ENCODE peak calls at places on chromosomes 13 and 19, in eight cellular contexts. G is astrocyte of the spinal cord; R is ovary; A is osteoblast; L is fibroblast of lung; V is neural crest cell; B is nephron progenitor cell; T is CD8-positive, alpha-beta T cell. Q is an unnamed sample.

GRCh38 chr19:38877781-38878574 is at the start of gene RINL:
- DNase-seq in G (no peak), R (no peak), A (peak), L (no peak), V (no peak), B (no peak), T (peak), Q (no peak)

GRCh38 chr19:531753-532571 is at the start of gene CDC34:
- DNase-seq in G (no peak), R (no peak), A (peak), L (no peak), V (no peak), B (peak), T (no peak), Q (no peak)

GRCh38 chr19:54364775-54365257 is at the start of gene LAIR1:
- DNase-seq in G (no peak), R (no peak), A (no peak), L (no peak), V (no peak), B (no peak), T (peak), Q (no peak)

GRCh38 chr13:85074543-85075313 is 724.5 kb downstream of the SLITRK6 start:
- DNase-seq in G (no peak), R (no peak), A (no peak), L (no peak), V (no peak), B (no peak), T (no peak), Q (no peak)

GRCh38 chr13:98794498-98794897 is 42.0 kb upstream of the SLC15A1 start:
- DNase-seq in G (no peak), R (no peak), A (no peak), L (no peak), V (no peak), B (no peak), T (no peak), Q (no peak)

GRCh38 chr19:30090963-30091362 is 148.9 kb downstream of the URI1 start:
- DNase-seq in G (no peak), R (no peak), A (peak), L (no peak), V (no peak), B (no peak), T (no peak), Q (no peak)

GRCh38 chr19:35879770-35880317 is 11.5 kb downstream of the APLP1 start:
- DNase-seq in G (peak), R (peak), A (peak), L (peak), V (peak), B (peak), T (peak), Q (no peak)

GRCh38 chr13:40681341-40682051 is 15.1 kb upstream of the FOXO1 start:
- DNase-seq in G (no peak), R (no peak), A (no peak), L (no peak), V (no peak), B (no peak), T (no peak), Q (no peak)

GRCh38 chr19:11347546-11347945 is 1.2 kb downstream of the CCDC159 start:
- DNase-seq in G (no peak), R (no peak), A (no peak), L (no peak), V (no peak), B (no peak), T (no peak), Q (no peak)

GRCh38 chr19:511101-511841 is 4.0 kb downstream of the TPGS1 start:
- DNase-seq in G (peak), R (no peak), A (no peak), L (no peak), V (no peak), B (no peak), T (peak), Q (no peak)

GRCh38 chr19:46955813-46956371 is 63.7 kb upstream of the NPAS1 start:
- DNase-seq in G (no peak), R (no peak), A (no peak), L (no peak), V (no peak), B (no peak), T (no peak), Q (no peak)

GRCh38 chr19:45468159-45468651 is 409 bp downstream of the FOSB start:
- DNase-seq in G (no peak), R (no peak), A (peak), L (no peak), V (peak), B (peak), T (peak), Q (no peak)

GRCh38 chr13:36919833-36920611 is at the start of gene SMAD9:
- DNase-seq in G (peak), R (peak), A (peak), L (peak), V (peak), B (peak), T (no peak), Q (no peak)

GRCh38 chr13:68173111-68173510 is 943.0 kb upstream of the PCDH9 start:
- DNase-seq in G (peak), R (no peak), A (no peak), L (no peak), V (no peak), B (no peak), T (no peak), Q (no peak)

GRCh38 chr13:23992722-23993438 is 95.6 kb upstream of the C1QTNF9B start:
- DNase-seq in G (no peak), R (no peak), A (no peak), L (no peak), V (no peak), B (no peak), T (no peak), Q (no peak)

GRCh38 chr13:36046672-36047071 is 84.5 kb downstream of the DCLK1 start:
- DNase-seq in G (no peak), R (no peak), A (no peak), L (no peak), V (no peak), B (no peak), T (no peak), Q (no peak)

GRCh38 chr19:862529-863304 is 3.3 kb downstream of the CFD start:
- DNase-seq in G (peak), R (peak), A (peak), L (peak), V (peak), B (peak), T (peak), Q (no peak)

GRCh38 chr13:101624210-101624922 is 171.9 kb downstream of the ITGBL1 start:
- DNase-seq in G (peak), R (no peak), A (no peak), L (peak), V (no peak), B (no peak), T (no peak), Q (no peak)

GRCh38 chr19:30406220-30406944 is 34.2 kb downstream of the ZNF536 start:
- DNase-seq in G (no peak), R (no peak), A (no peak), L (peak), V (peak), B (peak), T (no peak), Q (no peak)

GRCh38 chr19:20367811-20368294 is 197.7 kb downstream of the ZNF737 start:
- DNase-seq in G (no peak), R (no peak), A (no peak), L (no peak), V (no peak), B (peak), T (no peak), Q (no peak)
- TF ChIP-seq CTCF in G (no peak), R (no peak), A (no peak), L (no peak), V (no peak), B (no peak), T (no peak), Q (no peak)

GRCh38 chr19:42317535-42317934 is 4.4 kb downstream of the TMEM145 start:
- DNase-seq in G (no peak), R (no peak), A (peak), L (no peak), V (no peak), B (no peak), T (no peak), Q (no peak)
- TF ChIP-seq CTCF in G (no peak), R (no peak), A (no peak), L (no peak), V (no peak), B (no peak), T (no peak), Q (no peak)

DNA sequence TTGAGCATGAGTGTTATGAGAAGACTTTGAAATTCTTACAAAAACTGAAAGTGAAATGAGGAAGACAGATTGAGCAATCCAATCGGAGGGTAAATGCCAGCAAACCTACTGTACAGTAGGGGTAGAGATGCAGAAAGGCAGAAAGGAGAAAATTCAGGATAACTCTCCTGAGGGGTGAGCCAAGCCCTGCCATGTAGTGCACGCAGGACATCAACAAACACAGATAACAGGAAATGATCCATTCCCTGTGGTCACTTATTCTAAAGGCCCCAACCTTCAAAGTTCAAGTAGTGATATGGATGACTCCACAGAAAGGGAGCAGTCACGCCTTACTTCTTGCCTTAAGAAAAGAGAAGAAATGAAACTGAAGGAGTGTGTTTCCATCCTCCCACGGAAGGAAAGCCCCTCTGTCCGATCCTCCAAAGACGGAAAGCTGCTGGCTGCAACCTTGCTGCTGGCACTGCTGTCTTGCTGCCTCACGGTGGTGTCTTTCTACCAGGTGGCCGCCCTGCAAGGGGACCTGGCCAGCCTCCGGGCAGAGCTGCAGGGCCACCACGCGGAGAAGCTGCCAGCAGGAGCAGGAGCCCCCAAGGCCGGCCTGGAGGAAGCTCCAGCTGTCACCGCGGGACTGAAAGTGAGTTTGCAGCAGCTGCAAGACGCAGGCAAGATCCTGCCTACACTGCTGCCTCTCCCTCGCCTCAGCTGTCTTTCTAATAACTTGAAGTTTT is at the start of gene TNFSF13B:
- DNase-seq in G (peak), R (no peak), A (peak), L (peak), V (no peak), B (peak), T (peak), Q (no peak)
- TF ChIP-seq CTCF in G (no peak), R (no peak), A (no peak), L (no peak), V (no peak), B (no peak), T (no peak), Q (peak)

DNA sequence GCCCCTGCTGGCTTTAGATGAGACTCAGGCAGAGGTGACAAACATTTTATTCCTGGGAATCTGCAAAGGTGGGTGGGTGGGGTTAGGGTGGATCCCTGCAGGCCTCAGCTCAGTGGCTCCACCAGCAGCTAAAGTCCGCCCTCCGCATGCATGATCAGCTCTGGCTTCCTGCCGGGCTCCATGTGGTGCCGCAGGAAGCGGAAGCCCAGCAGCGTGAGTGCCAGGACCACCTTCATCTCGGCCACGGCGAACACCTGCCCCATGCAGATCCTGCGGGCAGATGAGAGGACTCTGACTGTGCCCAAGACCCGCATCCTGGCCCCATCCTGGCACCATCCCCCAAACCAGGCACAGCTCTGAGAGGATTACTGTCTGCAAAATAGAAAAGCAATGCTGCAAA is 26.3 kb downstream of the CYP4F2 start:
- DNase-seq in G (no peak), R (no peak), A (no peak), L (no peak), V (no peak), B (no peak), T (peak), Q (no peak)
- TF ChIP-seq CTCF in G (no peak), R (no peak), A (no peak), L (no peak), V (no peak), B (no peak), T (no peak), Q (no peak)

DNA sequence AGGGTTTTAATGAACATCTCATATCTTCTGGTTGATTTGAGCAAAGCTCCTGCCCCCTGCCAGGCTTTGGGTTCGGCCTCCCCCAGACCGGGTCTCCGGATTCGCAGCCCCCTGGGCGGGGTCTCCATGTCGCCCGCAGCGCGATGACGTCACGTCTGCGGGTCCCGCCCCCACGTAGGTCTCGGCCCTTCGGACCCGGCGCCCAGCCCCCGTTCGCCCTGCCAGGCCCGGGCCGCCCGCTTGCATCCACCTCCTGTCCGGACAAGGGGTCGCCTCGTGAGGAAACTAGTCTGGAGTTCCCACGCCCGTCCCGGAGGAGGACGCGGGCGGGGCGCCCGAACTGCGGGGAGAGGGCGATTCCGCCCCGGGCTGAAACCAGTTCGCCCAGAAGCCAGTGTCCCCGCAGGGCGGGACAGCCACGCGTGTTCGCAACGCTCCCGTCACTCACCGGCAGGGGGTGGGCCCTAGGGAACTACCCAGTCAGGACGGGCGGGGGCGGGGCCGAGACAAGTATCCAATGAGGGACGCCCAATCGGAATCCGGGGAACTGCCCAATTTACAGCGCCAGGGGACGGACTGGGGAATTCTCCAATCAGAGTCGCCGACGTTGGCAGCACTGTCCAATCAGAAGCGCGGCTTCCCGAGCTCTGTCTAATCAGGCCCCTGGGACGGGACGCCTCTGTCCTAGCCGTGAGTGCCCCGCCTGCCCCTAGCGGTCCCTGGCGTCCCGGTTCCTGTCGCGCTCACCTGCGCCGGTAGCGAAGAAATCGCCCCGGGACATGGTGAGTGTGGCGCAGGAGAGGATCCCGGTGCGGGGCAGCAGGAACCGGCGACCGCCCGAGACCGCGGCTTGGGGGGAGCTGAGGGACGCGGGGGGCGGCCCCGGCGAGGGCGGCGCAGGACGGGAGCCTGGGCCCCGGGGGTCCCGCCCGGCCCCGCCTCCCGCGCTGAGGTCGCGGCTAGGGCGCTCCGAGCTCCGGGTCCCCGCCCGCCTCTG is at the start of gene ZNF555:
- DNase-seq in G (peak), R (peak), A (peak), L (peak), V (peak), B (peak), T (peak), Q (peak)
- TF ChIP-seq CTCF in G (peak), R (peak), A (peak), L (no peak), V (peak), B (peak), T (peak), Q (peak)

Q was measured in AG09319.